ENCODE peak calls at places on chromosomes 12 and 14, in five cellular contexts. One of them, this sample, is unnamed.

GRCh38 chr14:59189822-59190368 is 1.4 kb downstream of the DAAM1 start:
- DNase-seq in tibial artery: peak; percentile 94
- DNase-seq in CD8-positive, alpha-beta T cell: peak; percentile 61
- DNase-seq in transverse colon: peak; percentile 90
- DNase-seq in psoas muscle: peak; percentile 89
- DNase-seq in this sample: peak; percentile 88

GRCh38 chr12:95318071-95318545 is 100.5 kb downstream of the VEZT start:
- DNase-seq in transverse colon: no peak
- DNase-seq in tibial artery: no peak
- DNase-seq in psoas muscle: no peak
- DNase-seq in CD8-positive, alpha-beta T cell: no peak
- DNase-seq in this sample: no peak

GRCh38 chr12:79776111-79776510 is 85.3 kb upstream of the PAWR start:
- DNase-seq in tibial artery: no peak
- DNase-seq in psoas muscle: no peak
- DNase-seq in transverse colon: no peak
- DNase-seq in CD8-positive, alpha-beta T cell: no peak
- DNase-seq in this sample: no peak

GRCh38 chr12:65695077-65695865 is 129.0 kb upstream of the HMGA2 start:
- DNase-seq in tibial artery: no peak
- DNase-seq in psoas muscle: no peak
- DNase-seq in CD8-positive, alpha-beta T cell: no peak
- DNase-seq in transverse colon: peak; percentile 27
- DNase-seq in this sample: peak; percentile 65

GRCh38 chr14:93002851-93003298 is 79.9 kb downstream of the CHGA start:
- DNase-seq in CD8-positive, alpha-beta T cell: no peak
- DNase-seq in tibial artery: no peak
- DNase-seq in transverse colon: no peak
- DNase-seq in psoas muscle: no peak
- DNase-seq in this sample: no peak

GRCh38 chr14:43647302-43647701 is 859.8 kb downstream of the FSCB start:
- DNase-seq in psoas muscle: no peak
- DNase-seq in transverse colon: no peak
- DNase-seq in tibial artery: no peak
- DNase-seq in CD8-positive, alpha-beta T cell: no peak
- DNase-seq in this sample: no peak

GRCh38 chr12:4201333-4202105 is 72.0 kb upstream of the CCND2 start:
- DNase-seq in CD8-positive, alpha-beta T cell: no peak
- DNase-seq in tibial artery: no peak
- DNase-seq in psoas muscle: no peak
- DNase-seq in transverse colon: no peak
- DNase-seq in this sample: no peak

GRCh38 chr14:53963491-53964227 is 7.0 kb upstream of the BMP4 start:
- DNase-seq in psoas muscle: no peak
- DNase-seq in CD8-positive, alpha-beta T cell: no peak
- DNase-seq in transverse colon: peak; percentile 31
- DNase-seq in tibial artery: peak; percentile 74
- DNase-seq in this sample: peak; percentile 69

GRCh38 chr12:18101043-18101442 is 11.1 kb upstream of the RERGL start:
- DNase-seq in CD8-positive, alpha-beta T cell: no peak
- DNase-seq in transverse colon: no peak
- DNase-seq in tibial artery: no peak
- DNase-seq in psoas muscle: no peak
- DNase-seq in this sample: no peak

GRCh38 chr12:52821826-52822660 is 8.1 kb upstream of the KRT4 start:
- DNase-seq in CD8-positive, alpha-beta T cell: no peak
- DNase-seq in tibial artery: no peak
- DNase-seq in psoas muscle: no peak
- DNase-seq in transverse colon: peak; percentile 34
- DNase-seq in this sample: no peak

GRCh38 chr12:94445662-94446061 is 14.0 kb downstream of the CEP83 start:
- DNase-seq in CD8-positive, alpha-beta T cell: no peak
- DNase-seq in tibial artery: no peak
- DNase-seq in psoas muscle: no peak
- DNase-seq in transverse colon: no peak
- DNase-seq in this sample: no peak

GRCh38 chr12:52037248-52037861 is 13.9 kb upstream of the NR4A1 start:
- DNase-seq in CD8-positive, alpha-beta T cell: no peak
- DNase-seq in tibial artery: peak; percentile 91
- DNase-seq in transverse colon: peak; percentile 61
- DNase-seq in psoas muscle: peak; percentile 84
- DNase-seq in this sample: peak; percentile 66

GRCh38 chr12:6374028-6374780 is 1.2 kb downstream of the SCNN1A start:
- DNase-seq in CD8-positive, alpha-beta T cell: no peak
- DNase-seq in psoas muscle: no peak
- DNase-seq in transverse colon: peak; percentile 16
- DNase-seq in tibial artery: no peak
- DNase-seq in this sample: peak; percentile 41

GRCh38 chr12:53211476-53212381 is 4.7 kb upstream of the ITGB7 start:
- DNase-seq in psoas muscle: no peak
- DNase-seq in tibial artery: no peak
- DNase-seq in CD8-positive, alpha-beta T cell: no peak
- DNase-seq in transverse colon: no peak
- DNase-seq in this sample: no peak

GRCh38 chr12:65860584-65860983 is 36.3 kb downstream of the HMGA2 start:
- DNase-seq in psoas muscle: no peak
- DNase-seq in CD8-positive, alpha-beta T cell: no peak
- DNase-seq in transverse colon: no peak
- DNase-seq in tibial artery: no peak
- DNase-seq in this sample: no peak

GRCh38 chr12:115481141-115481540 is 796.4 kb downstream of the MED13L start:
- DNase-seq in psoas muscle: no peak
- DNase-seq in CD8-positive, alpha-beta T cell: no peak
- DNase-seq in transverse colon: no peak
- DNase-seq in tibial artery: no peak
- DNase-seq in this sample: no peak

GRCh38 chr14:23284654-23285529 is 1.0 kb downstream of the HOMEZ start:
- DNase-seq in psoas muscle: no peak
- DNase-seq in transverse colon: no peak
- DNase-seq in CD8-positive, alpha-beta T cell: no peak
- DNase-seq in tibial artery: no peak
- DNase-seq in this sample: no peak

GRCh38 chr14:105499256-105500035 is 8.4 kb downstream of the TEDC1 start:
- DNase-seq in tibial artery: peak; percentile 65
- DNase-seq in psoas muscle: peak; percentile 48
- DNase-seq in CD8-positive, alpha-beta T cell: no peak
- DNase-seq in transverse colon: no peak
- DNase-seq in this sample: no peak

GRCh38 chr14:96509457-96510090 is 7.4 kb downstream of the PAPOLA start:
- DNase-seq in tibial artery: no peak
- DNase-seq in transverse colon: no peak
- DNase-seq in psoas muscle: no peak
- DNase-seq in CD8-positive, alpha-beta T cell: no peak
- DNase-seq in this sample: no peak

GRCh38 chr12:53300187-53300586 is 692 bp downstream of the MYG1 start:
- DNase-seq in tibial artery: no peak
- DNase-seq in transverse colon: no peak
- DNase-seq in psoas muscle: no peak
- DNase-seq in CD8-positive, alpha-beta T cell: no peak
- DNase-seq in this sample: no peak

GRCh38 chr14:36177489-36177888 is 967 bp upstream of the PTCSC3 start:
- DNase-seq in transverse colon: no peak
- DNase-seq in psoas muscle: no peak
- DNase-seq in CD8-positive, alpha-beta T cell: no peak
- DNase-seq in tibial artery: no peak
- DNase-seq in this sample: no peak

GRCh38 chr14:36171607-36172006 is 4.9 kb downstream of the PTCSC3 start:
- DNase-seq in CD8-positive, alpha-beta T cell: no peak
- DNase-seq in tibial artery: no peak
- DNase-seq in transverse colon: no peak
- DNase-seq in psoas muscle: no peak
- DNase-seq in this sample: no peak

GRCh38 chr14:36174767-36175424 is 1.6 kb downstream of the PTCSC3 start:
- DNase-seq in transverse colon: no peak
- DNase-seq in CD8-positive, alpha-beta T cell: no peak
- DNase-seq in tibial artery: no peak
- DNase-seq in psoas muscle: no peak
- DNase-seq in this sample: no peak

GRCh38 chr14:36176524-36176923 is at the start of gene PTCSC3:
- DNase-seq in psoas muscle: no peak
- DNase-seq in CD8-positive, alpha-beta T cell: no peak
- DNase-seq in tibial artery: no peak
- DNase-seq in transverse colon: no peak
- DNase-seq in this sample: no peak

GRCh38 chr14:36173161-36173560 is 3.4 kb downstream of the PTCSC3 start:
- DNase-seq in CD8-positive, alpha-beta T cell: no peak
- DNase-seq in tibial artery: no peak
- DNase-seq in psoas muscle: no peak
- DNase-seq in transverse colon: no peak
- DNase-seq in this sample: no peak
- H3K9me3 ChIP-seq in CD8-positive, alpha-beta T cell: no peaks in the 10 kb centered on the region
- H3K9me3 ChIP-seq in tibial artery: no peaks in the 10 kb centered on the region
- H3K9me3 ChIP-seq in psoas muscle: no peaks in the 10 kb centered on the region
- H3K9me3 ChIP-seq in transverse colon: no peaks in the 10 kb centered on the region
- H3K9me3 ChIP-seq in this sample: no peaks in the 10 kb centered on the region

GRCh38 chr14:104179564-104180129 is 41.3 kb downstream of the KIF26A start:
- DNase-seq in tibial artery: no peak
- DNase-seq in CD8-positive, alpha-beta T cell: no peak
- DNase-seq in psoas muscle: no peak
- DNase-seq in transverse colon: no peak
- DNase-seq in this sample: no peak

GRCh38 chr14:104179126-104179525 is 40.7 kb downstream of the KIF26A start:
- DNase-seq in CD8-positive, alpha-beta T cell: no peak
- DNase-seq in transverse colon: no peak
- DNase-seq in tibial artery: no peak
- DNase-seq in psoas muscle: no peak
- DNase-seq in this sample: no peak

GRCh38 chr14:104177411-104177810 is 39.0 kb downstream of the KIF26A start:
- DNase-seq in tibial artery: no peak
- DNase-seq in CD8-positive, alpha-beta T cell: no peak
- DNase-seq in transverse colon: no peak
- DNase-seq in psoas muscle: no peak
- DNase-seq in this sample: no peak

GRCh38 chr14:104176611-104177010 is 38.2 kb downstream of the KIF26A start:
- DNase-seq in psoas muscle: no peak
- DNase-seq in CD8-positive, alpha-beta T cell: no peak
- DNase-seq in transverse colon: no peak
- DNase-seq in tibial artery: no peak
- DNase-seq in this sample: no peak

DNA sequence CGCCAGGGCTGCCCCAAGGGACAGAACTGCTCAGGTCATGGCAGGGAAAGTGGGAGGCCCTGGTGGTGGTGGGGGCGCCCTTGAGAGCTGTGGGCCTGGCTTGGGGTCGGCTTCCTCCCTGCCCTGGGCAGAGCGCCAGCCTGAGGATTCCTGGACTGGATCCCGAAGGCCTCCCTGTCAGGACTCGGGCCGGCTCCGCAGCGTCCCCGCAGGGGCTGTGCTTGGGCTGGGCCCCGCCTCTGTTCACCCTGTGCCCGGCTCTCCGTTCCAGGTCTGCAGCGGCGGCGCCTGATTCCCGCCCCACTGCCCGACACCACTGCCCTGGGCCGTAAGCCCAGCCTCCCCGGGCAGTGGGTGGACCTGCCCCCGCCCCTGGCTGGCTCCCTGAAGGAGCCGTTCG is 39.9 kb downstream of the KIF26A start:
- DNase-seq in CD8-positive, alpha-beta T cell: no peak
- DNase-seq in psoas muscle: no peak
- DNase-seq in tibial artery: no peak
- DNase-seq in transverse colon: no peak
- DNase-seq in this sample: no peak
- H3K9me3 ChIP-seq in CD8-positive, alpha-beta T cell: no peaks in the 10 kb centered on the region
- H3K9me3 ChIP-seq in psoas muscle: no peaks in the 10 kb centered on the region
- H3K9me3 ChIP-seq in tibial artery: no peaks in the 10 kb centered on the region
- H3K9me3 ChIP-seq in transverse colon: no peaks in the 10 kb centered on the region
- H3K9me3 ChIP-seq in this sample: no peaks in the 10 kb centered on the region

DNA sequence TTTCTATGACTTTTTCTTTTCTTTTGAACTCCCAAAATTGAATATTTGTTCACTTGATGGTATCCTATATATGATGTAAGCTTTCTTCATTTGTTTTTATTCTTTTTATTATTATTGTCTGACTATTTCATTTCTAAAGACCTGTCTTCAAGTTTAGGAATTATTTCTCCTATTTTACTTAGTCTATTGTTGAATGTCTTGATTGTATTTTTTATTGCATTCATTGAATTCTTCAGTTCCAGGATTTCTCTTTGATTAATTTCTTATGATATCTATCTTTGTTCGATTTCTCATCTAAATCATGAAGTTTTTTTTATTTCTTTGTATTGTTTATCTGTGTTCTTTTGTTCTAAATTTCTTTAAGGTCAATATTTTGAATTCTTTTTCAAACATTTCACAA is 238.8 kb downstream of the TTC6 start:
- DNase-seq in CD8-positive, alpha-beta T cell: no peak
- DNase-seq in tibial artery: no peak
- DNase-seq in psoas muscle: no peak
- DNase-seq in transverse colon: no peak
- DNase-seq in this sample: no peak
- H3K9me3 ChIP-seq in CD8-positive, alpha-beta T cell: peaks cover 10% of the 10 kb centered on the region
- H3K9me3 ChIP-seq in tibial artery: peaks cover 5% of the 10 kb centered on the region
- H3K9me3 ChIP-seq in psoas muscle: peaks cover 31% of the 10 kb centered on the region
- H3K9me3 ChIP-seq in transverse colon: peaks cover 23% of the 10 kb centered on the region
- H3K9me3 ChIP-seq in this sample: peaks cover 20% of the 10 kb centered on the region

GRCh38 chr12:10986812-10987211 is at the start of gene TAS2R50:
- DNase-seq in transverse colon: no peak
- DNase-seq in CD8-positive, alpha-beta T cell: no peak
- DNase-seq in psoas muscle: no peak
- DNase-seq in tibial artery: no peak
- DNase-seq in this sample: no peak
- H3K9me3 ChIP-seq in transverse colon: peaks cover 4% of the 10 kb centered on the region
- H3K9me3 ChIP-seq in CD8-positive, alpha-beta T cell: no peaks in the 10 kb centered on the region
- H3K9me3 ChIP-seq in psoas muscle: peaks cover 9% of the 10 kb centered on the region
- H3K9me3 ChIP-seq in tibial artery: no peaks in the 10 kb centered on the region
- H3K9me3 ChIP-seq in this sample: no peaks in the 10 kb centered on the region

DNA sequence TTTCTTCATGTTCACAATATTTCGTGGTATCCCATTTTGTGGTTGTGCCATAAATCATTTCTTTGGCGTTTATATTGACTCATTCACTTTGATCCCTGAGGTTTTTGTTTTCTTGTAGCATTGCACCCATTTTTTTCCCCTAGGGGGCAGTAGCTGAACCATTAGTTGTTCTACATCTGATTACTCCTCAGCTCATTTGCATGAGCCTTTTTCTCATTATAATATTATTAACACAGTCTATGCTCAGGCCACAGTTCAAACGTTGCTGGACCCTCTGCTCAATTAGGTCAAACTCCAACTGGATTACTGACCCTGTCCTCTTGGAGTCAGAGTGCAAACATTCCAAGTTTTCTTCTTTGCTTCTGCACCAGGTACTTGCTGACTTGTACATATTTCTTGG is 475.4 kb upstream of the SEL1L start:
- DNase-seq in transverse colon: no peak
- DNase-seq in tibial artery: no peak
- DNase-seq in CD8-positive, alpha-beta T cell: no peak
- DNase-seq in psoas muscle: no peak
- DNase-seq in this sample: no peak
- H3K9me3 ChIP-seq in transverse colon: no peaks in the 10 kb centered on the region
- H3K9me3 ChIP-seq in tibial artery: no peaks in the 10 kb centered on the region
- H3K9me3 ChIP-seq in CD8-positive, alpha-beta T cell: no peaks in the 10 kb centered on the region
- H3K9me3 ChIP-seq in psoas muscle: no peaks in the 10 kb centered on the region
- H3K9me3 ChIP-seq in this sample: no peaks in the 10 kb centered on the region

This sample was measured in lower lobe of right lung.